ENCODE peak calls at places on chromosomes 13 and 19, in four cellular contexts. W is SK-N-SH, F is K562, E is GM12891. R is an unnamed sample.

GRCh38 chr19:33290956-33291622 is 11.2 kb downstream of the CEBPA start:
- DNase-seq in W (no peak), F (no peak), E (no peak), R (no peak)

GRCh38 chr19:30479657-30480056 is 107.5 kb downstream of the ZNF536 start:
- DNase-seq in W (no peak), F (no peak), E (no peak), R (no peak)

GRCh38 chr13:26831336-26831908 is 70.8 kb upstream of the GPR12 start:
- DNase-seq in W (peak), F (no peak), E (no peak), R (no peak)

GRCh38 chr19:43799502-43800142 is 2.6 kb downstream of the LYPD5 start:
- DNase-seq in W (no peak), F (no peak), E (no peak), R (no peak)

GRCh38 chr19:42528354-42529247 is at the start of gene CEACAM1:
- DNase-seq in W (no peak), F (no peak), E (peak), R (peak)

GRCh38 chr13:106284358-106284757 is 251.1 kb downstream of the EFNB2 start:
- DNase-seq in W (no peak), F (no peak), E (no peak), R (no peak)

GRCh38 chr13:63088226-63088625 is 1672.6 kb upstream of the PCDH20 start:
- DNase-seq in W (no peak), F (no peak), E (no peak), R (no peak)

GRCh38 chr19:12318782-12319413 is 14.5 kb downstream of the ZNF563 start:
- DNase-seq in W (no peak), F (no peak), E (no peak), R (no peak)

GRCh38 chr13:44837250-44837649 is 152.0 kb downstream of the NUFIP1 start:
- DNase-seq in W (no peak), F (no peak), E (no peak), R (no peak)

GRCh38 chr19:17671906-17672305 is 16.2 kb downstream of the UNC13A start:
- DNase-seq in W (peak), F (peak), E (no peak), R (no peak)

GRCh38 chr13:22482496-22483000 is 698.2 kb upstream of the SGCG start:
- DNase-seq in W (no peak), F (no peak), E (no peak), R (no peak)

GRCh38 chr13:98476538-98476966 is 100.4 kb downstream of the STK24 start:
- DNase-seq in W (no peak), F (peak), E (peak), R (peak)

GRCh38 chr13:38686635-38687245 is at the start of gene FREM2:
- DNase-seq in W (no peak), F (no peak), E (no peak), R (no peak)

GRCh38 chr13:40787062-40787461 is 2.3 kb upstream of the SLC25A15 start:
- DNase-seq in W (no peak), F (no peak), E (no peak), R (no peak)

GRCh38 chr19:38656171-38656981 is 8.9 kb downstream of the ACTN4 start:
- DNase-seq in W (no peak), F (no peak), E (no peak), R (no peak)

GRCh38 chr13:43767351-43767901 is 19.3 kb downstream of the ENOX1 start:
- DNase-seq in W (peak), F (no peak), E (no peak), R (no peak)

GRCh38 chr19:35144259-35144599 is 1.2 kb downstream of the FXYD7 start:
- DNase-seq in W (no peak), F (no peak), E (no peak), R (no peak)

GRCh38 chr13:74444877-74445479 is 310.8 kb upstream of the KLF12 start:
- DNase-seq in W (peak), F (no peak), E (no peak), R (no peak)

GRCh38 chr13:113143466-113144254 is 14.8 kb upstream of the PROZ start:
- DNase-seq in W (no peak), F (no peak), E (no peak), R (no peak)

GRCh38 chr13:81408647-81409046 is 1067.7 kb upstream of the SPRY2 start:
- DNase-seq in W (no peak), F (no peak), E (no peak), R (no peak)

GRCh38 chr13:42769650-42770049 is 11.7 kb upstream of the FAM216B start:
- DNase-seq in W (no peak), F (no peak), E (no peak), R (no peak)

GRCh38 chr13:77740931-77741586 is 43.6 kb downstream of the SLAIN1 start:
- DNase-seq in W (no peak), F (no peak), E (no peak), R (no peak)

GRCh38 chr19:41420101-41420880 is 6.9 kb downstream of the B3GNT8 start:
- DNase-seq in W (no peak), F (no peak), E (no peak), R (no peak)

GRCh38 chr19:30226464-30227070 is 145.6 kb upstream of the ZNF536 start:
- DNase-seq in W (peak), F (no peak), E (no peak), R (no peak)

DNA sequence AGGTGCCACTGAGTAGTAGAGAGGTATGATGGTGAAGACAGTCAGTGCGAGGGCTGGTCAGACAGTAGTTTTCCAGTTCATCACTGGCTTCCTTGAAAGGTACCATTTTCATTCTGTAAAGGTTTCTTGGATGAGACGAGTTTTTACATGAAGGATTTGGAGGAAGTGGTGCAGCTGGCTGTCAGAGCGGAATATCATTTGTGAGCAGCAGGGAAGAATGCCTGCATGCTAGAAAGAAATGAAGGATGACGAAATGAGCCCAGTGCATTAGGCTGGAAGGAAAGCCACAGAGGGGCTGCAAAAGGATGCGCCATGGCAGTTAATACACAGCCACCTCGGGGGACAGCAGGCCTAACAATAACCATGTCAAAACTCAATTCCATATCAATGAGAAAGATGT is 504.0 kb downstream of the RFC3 start:
- DNase-seq in W (no peak), F (no peak), E (no peak), R (no peak)
- TF ChIP-seq POLR2AphosphoS5 in W (no peak), F (no peak), E (no peak), R (no peak)

DNA sequence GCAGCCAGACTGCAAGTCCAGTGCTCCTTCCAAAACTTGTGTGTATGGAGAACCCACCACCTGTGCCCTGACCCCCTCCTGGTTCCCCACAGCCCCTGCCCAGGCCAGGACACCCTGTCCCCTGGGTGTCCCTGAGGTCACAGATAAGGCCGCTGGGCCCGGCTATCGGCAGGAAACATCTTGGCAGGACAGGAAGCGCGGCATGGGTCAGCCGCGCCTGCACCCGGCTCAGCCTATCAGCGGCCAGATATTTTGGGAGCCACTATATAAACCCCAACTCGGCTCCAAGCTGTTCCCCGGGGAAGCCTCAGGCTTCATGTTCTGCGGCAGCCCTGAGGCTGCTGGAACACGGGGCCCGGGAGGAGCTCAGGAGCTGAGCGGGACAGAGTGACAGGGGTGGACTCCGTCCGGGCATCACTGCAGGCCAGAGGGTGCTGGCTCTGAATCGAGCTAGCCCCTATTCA is 60.8 kb downstream of the AP1M1 start:
- DNase-seq in W (peak), F (peak), E (no peak), R (no peak)
- TF ChIP-seq TAF1 in W (no peak), F (peak), E (no peak), R (no peak)

DNA sequence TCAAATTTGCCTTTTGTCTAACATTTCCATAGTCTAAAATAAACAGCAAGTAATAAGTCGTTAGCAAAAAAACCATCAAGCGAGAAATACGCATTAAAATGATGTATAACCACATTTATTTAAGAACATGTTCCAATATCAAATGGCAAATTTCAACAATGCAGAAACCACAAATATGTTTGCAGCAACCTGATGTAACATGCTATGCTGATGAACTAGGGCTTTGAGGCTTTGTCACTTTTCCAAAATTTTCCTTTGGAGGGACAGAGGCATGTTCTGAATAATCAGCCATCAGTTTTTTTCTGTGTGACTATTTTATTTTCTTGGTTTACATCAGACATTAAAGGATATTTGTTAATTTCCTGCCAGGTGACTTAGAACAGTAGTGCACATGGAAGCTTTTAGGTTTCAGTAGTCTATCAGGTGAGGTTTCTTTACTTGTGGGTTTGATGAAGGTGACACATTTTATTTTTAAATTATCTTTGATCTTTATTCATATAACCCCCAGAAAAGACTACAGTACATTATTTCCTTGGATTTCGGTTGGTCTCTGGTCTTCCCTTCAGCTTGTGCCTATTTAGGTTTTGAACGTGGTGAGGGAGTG is 74.6 kb upstream of the TEX29 start:
- DNase-seq in W (no peak), F (no peak), E (no peak), R (no peak)
- TF ChIP-seq POLR2AphosphoS5 in W (no peak), F (no peak), E (no peak), R (no peak)

GRCh38 chr13:31982540-31982939 is 49.0 kb upstream of the FRY start:
- DNase-seq in W (peak), F (no peak), E (no peak), R (no peak)

GRCh38 chr13:31987071-31987470 is 44.5 kb upstream of the FRY start:
- DNase-seq in W (no peak), F (no peak), E (no peak), R (no peak)

GRCh38 chr13:31980842-31981241 is 50.7 kb upstream of the FRY start:
- DNase-seq in W (no peak), F (no peak), E (no peak), R (no peak)

GRCh38 chr13:31978021-31978420 is 53.6 kb upstream of the FRY start:
- DNase-seq in W (no peak), F (no peak), E (no peak), R (no peak)

GRCh38 chr13:31982124-31982523 is 49.5 kb upstream of the FRY start:
- DNase-seq in W (no peak), F (no peak), E (no peak), R (no peak)
- TF ChIP-seq TAF1 in W (no peak), F (no peak), E (no peak), R (no peak)

DNA sequence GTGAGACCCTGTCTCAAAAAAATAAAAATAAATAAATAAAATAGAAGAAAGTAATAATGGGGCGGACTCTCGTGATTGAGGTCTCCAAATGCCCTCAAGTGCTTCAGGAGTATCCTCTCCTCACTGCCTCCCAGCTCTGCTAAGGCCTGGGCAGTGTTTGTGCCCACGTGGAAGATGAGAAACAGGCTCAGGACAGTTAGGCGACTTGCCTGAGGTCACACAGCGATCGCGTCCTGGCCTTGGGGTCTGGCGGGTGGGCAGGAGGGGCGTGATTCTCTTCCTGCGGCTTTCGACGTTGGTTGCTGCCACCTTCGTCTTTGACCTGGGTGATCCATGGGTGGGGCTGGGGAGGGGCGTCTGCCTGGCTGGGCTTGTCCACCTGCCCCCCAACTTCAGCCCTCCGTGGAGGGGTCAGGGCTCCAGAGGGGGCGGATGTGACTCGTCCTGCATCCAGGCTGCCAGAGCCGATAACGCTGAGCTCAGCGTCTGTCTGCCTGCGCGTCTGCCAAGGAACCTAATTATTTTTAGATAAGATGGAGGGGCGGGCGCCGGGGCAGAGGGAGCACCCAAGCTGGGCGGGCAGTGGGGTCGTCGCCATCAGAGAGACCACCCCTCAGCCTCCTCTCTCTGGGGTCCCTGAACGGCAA is 56.9 kb downstream of the NFIC start:
- DNase-seq in W (peak), F (peak), E (no peak), R (no peak)
- TF ChIP-seq POLR2AphosphoS5 in W (no peak), F (peak), E (no peak), R (no peak)

GRCh38 chr13:37540228-37540627 is 58.3 kb downstream of the POSTN start:
- DNase-seq in W (no peak), F (no peak), E (no peak), R (no peak)
- TF ChIP-seq TAF1 in W (no peak), F (no peak), E (no peak), R (no peak)

DNA sequence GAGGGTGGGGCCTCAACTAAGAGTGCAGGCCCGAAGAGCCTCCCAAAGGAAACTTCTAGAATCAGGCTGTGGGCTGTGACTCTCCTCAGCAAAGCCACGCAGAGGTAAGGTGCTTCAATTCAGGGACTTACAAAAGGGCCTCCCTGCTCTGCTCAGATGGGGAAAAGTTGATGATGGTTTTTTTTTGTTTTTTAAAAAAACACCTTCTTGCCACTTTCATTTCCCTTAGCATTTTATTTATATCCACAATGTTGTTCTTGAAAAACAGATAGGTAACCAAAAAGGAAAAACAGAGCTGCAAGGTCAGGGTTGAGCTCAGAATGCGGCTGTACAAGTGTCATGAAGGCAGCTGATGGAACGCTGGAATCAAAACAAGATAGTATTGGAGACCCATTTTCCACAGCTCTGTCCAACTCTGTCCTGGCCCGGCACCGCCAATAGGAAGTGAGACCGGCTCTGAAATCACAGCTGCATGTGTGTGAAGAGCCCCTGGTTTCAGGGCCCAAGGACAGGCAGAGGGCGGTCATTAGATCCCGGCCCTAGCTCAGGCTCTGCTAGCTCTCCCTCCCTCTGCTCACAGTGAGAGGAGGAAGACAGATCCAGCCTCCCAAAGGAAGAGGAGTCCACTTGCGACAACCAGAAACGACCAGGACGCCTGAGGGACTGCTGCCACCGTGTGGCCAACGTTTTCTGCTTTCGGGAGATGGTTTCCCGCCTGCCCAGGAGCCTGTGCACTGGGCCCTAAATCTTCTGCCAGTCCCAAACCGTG is 58.3 kb downstream of the KLF2 start:
- DNase-seq in W (peak), F (peak), E (peak), R (peak)
- TF ChIP-seq POLR2AphosphoS5 in W (no peak), F (no peak), E (no peak), R (no peak)

DNA sequence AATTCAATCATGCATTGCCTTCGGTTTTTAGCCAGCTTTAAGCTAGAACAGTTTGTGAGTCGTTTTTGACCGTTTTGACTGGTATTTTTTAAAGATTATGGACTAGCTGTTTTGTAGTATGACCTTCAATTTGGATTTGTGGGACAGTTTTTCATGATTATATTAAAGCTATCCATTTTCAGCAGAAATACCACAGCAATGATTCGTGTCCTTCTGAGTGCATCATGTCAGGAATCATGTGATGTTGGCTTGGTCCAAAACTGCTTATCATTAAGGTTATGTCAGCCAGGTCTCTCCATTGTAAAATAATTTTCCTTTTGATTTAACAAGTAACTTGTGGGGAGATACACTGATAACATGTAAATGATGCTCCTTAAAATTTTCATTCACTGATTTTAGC is 228.9 kb downstream of the POSTN start:
- DNase-seq in W (no peak), F (no peak), E (no peak), R (no peak)
- TF ChIP-seq TAF1 in W (no peak), F (no peak), E (no peak), R (no peak)

GRCh38 chr13:30071890-30072817 is 221.7 kb upstream of the UBL3 start:
- DNase-seq in W (peak), F (no peak), E (no peak), R (no peak)
- TF ChIP-seq POLR2AphosphoS5 in W (no peak), F (no peak), E (no peak), R (no peak)

GRCh38 chr13:30465541-30466357 is at the start of gene HMGB1:
- DNase-seq in W (peak), F (peak), E (peak), R (peak)

GRCh38 chr13:30466841-30467252 is 1.1 kb upstream of the HMGB1 start:
- DNase-seq in W (no peak), F (no peak), E (no peak), R (no peak)

GRCh38 chr13:30464496-30465351 is 1.0 kb downstream of the HMGB1 start:
- DNase-seq in W (peak), F (peak), E (peak), R (peak)

GRCh38 chr13:30463820-30464495 is 1.8 kb downstream of the HMGB1 start:
- DNase-seq in W (no peak), F (no peak), E (no peak), R (peak)

GRCh38 chr13:30466358-30466714 is 600 bp upstream of the HMGB1 start:
- DNase-seq in W (no peak), F (no peak), E (no peak), R (peak)
- TF ChIP-seq TAF1 in W (no peak), F (peak), E (no peak), R (no peak)

R was measured in GM12892.